ENCODE peak calls at places on chromosomes 1 and 21, in eight cellular contexts. V is GM10248, Q is HuH-7.5, E is kidney, C is A549, N is GM23338, O is AML-193, X is stomach. M is an unnamed sample.

GRCh38 chr1:200794506-200795065 is 55.9 kb downstream of the CAMSAP2 start:
- DNase-seq in V (no peak), Q (no peak), E (no peak), C (no peak), N (no peak), O (no peak), X (no peak), M (no peak)

GRCh38 chr1:232084584-232085223 is 458.1 kb downstream of the DISC1 start:
- DNase-seq in V (no peak), Q (peak; percentile 16), E (no peak), C (no peak), N (peak; percentile 86), O (no peak), X (no peak), M (no peak)

GRCh38 chr1:202659541-202659940 is 50.7 kb downstream of the SYT2 start:
- DNase-seq in V (no peak), Q (no peak), E (no peak), C (no peak), N (no peak), O (no peak), X (no peak), M (no peak)

GRCh38 chr1:156750932-156751723 is at the start of gene HDGF:
- DNase-seq in V (no peak), Q (peak; percentile 49), E (peak; percentile 91), C (no peak), N (peak; percentile 73), O (peak; percentile 17), X (peak; percentile 48), M (no peak)

GRCh38 chr21:18334066-18334465 is 69.5 kb downstream of the TMPRSS15 start:
- DNase-seq in V (no peak), Q (no peak), E (no peak), C (no peak), N (no peak), O (no peak), X (no peak), M (no peak)

GRCh38 chr1:20324704-20325406 is 34.2 kb downstream of the VWA5B1 start:
- DNase-seq in V (no peak), Q (no peak), E (no peak), C (no peak), N (peak; percentile 7), O (no peak), X (no peak), M (no peak)

GRCh38 chr1:163055531-163055930 is 13.6 kb upstream of the RGS4 start:
- DNase-seq in V (no peak), Q (no peak), E (no peak), C (no peak), N (no peak), O (no peak), X (no peak), M (no peak)

GRCh38 chr1:223216074-223216473 is 73.0 kb upstream of the TLR5 start:
- DNase-seq in V (no peak), Q (no peak), E (no peak), C (no peak), N (no peak), O (no peak), X (no peak), M (no peak)

GRCh38 chr1:103461171-103462105 is 64.1 kb upstream of the RNPC3 start:
- DNase-seq in V (peak; percentile 20), Q (peak; percentile 5), E (no peak), C (peak; percentile 4), N (peak; percentile 40), O (peak; percentile 39), X (no peak), M (no peak)

GRCh38 chr1:53254011-53254640 is 15.8 kb upstream of the MAGOH start:
- DNase-seq in V (no peak), Q (no peak), E (no peak), C (no peak), N (no peak), O (no peak), X (no peak), M (no peak)

GRCh38 chr1:245181123-245181522 is 26.3 kb downstream of the KIF26B start:
- DNase-seq in V (no peak), Q (no peak), E (no peak), C (no peak), N (peak; percentile 25), O (no peak), X (no peak), M (no peak)

GRCh38 chr1:203477748-203478147 is 2.1 kb downstream of the PRELP start:
- DNase-seq in V (peak; percentile 43), Q (no peak), E (peak; percentile 11), C (no peak), N (no peak), O (no peak), X (no peak), M (no peak)